ENCODE peak calls at places on chromosome 11, in five cellular contexts. C is body of pancreas, Q is IMR-90, B is DND-41, Z is adipocyte. I is an unnamed sample. For H3K9me3, the result is how much of the 10 kb centered on the place peaks cover.

GRCh38 chr11:2787816-2788750 is 88.3 kb upstream of the KCNQ1OT1 start:
- DNase-seq in Z (no peak), C (peak), Q (no peak), B (no peak), I (no peak)

GRCh38 chr11:85784907-85785306 is 26.0 kb downstream of the SYTL2 start:
- DNase-seq in C (no peak), Q (no peak), Z (no peak), B (no peak), I (no peak)

GRCh38 chr11:67054851-67055523 is 1.7 kb upstream of the RHOD start:
- DNase-seq in Z (peak), B (peak), C (peak), Q (peak), I (no peak)

GRCh38 chr11:44333271-44334218 is 23.6 kb upstream of the ALX4 start:
- DNase-seq in B (no peak), Z (no peak), Q (peak), C (no peak), I (no peak)

GRCh38 chr11:70467196-70468085 is 69.1 kb downstream of the CTTN start:
- DNase-seq in B (peak), C (peak), Q (peak), Z (peak), I (no peak)

GRCh38 chr11:26623076-26623666 is 51.1 kb upstream of the MUC15 start:
- DNase-seq in Z (peak), C (no peak), B (no peak), Q (peak), I (no peak)

GRCh38 chr11:110379261-110379660 is 50.5 kb upstream of the FDX1 start:
- DNase-seq in B (no peak), C (no peak), Q (no peak), Z (no peak), I (no peak)

GRCh38 chr11:57340228-57340627 is 2.1 kb downstream of the P2RX3 start:
- DNase-seq in C (peak), Z (no peak), B (no peak), Q (no peak), I (no peak)

GRCh38 chr11:119488256-119488995 is 65.5 kb upstream of the THY1 start:
- DNase-seq in C (no peak), Z (no peak), Q (no peak), B (no peak), I (no peak)

GRCh38 chr11:61516191-61516590 is 7.6 kb downstream of the LRRC10B start:
- DNase-seq in B (no peak), Q (no peak), C (no peak), Z (no peak), I (no peak)

GRCh38 chr11:12842933-12843636 is 166.0 kb upstream of the RASSF10 start:
- DNase-seq in Z (peak), B (no peak), Q (no peak), C (no peak), I (no peak)

GRCh38 chr11:19992162-19992561 is 168.1 kb downstream of the DBX1 start:
- DNase-seq in Q (no peak), B (no peak), Z (peak), C (no peak), I (no peak)

GRCh38 chr11:2121227-2122130 is 17.7 kb downstream of the IGF2 start:
- DNase-seq in B (no peak), C (no peak), Q (no peak), Z (no peak), I (no peak)

GRCh38 chr11:90874971-90875370 is 652.1 kb upstream of the CHORDC1 start:
- DNase-seq in C (no peak), B (no peak), Q (no peak), Z (no peak), I (no peak)
- H3K9me3 ChIP-seq in C (under half), B (under half), Q (under half), Z (under half), I (under half)

GRCh38 chr11:16610738-16611388 is 127.6 kb upstream of the C11orf58 start:
- DNase-seq in Z (no peak), Q (no peak), C (peak), B (no peak), I (no peak)
- H3K9me3 ChIP-seq in Z (under half), Q (under half), C (under half), B (under half), I (under half)

GRCh38 chr11:103294516-103294915 is 185.3 kb downstream of the DYNC2H1 start:
- DNase-seq in Q (peak), Z (no peak), B (no peak), C (no peak), I (no peak)

GRCh38 chr11:103297900-103298299 is 188.7 kb downstream of the DYNC2H1 start:
- DNase-seq in Z (no peak), B (no peak), C (no peak), Q (no peak), I (no peak)

GRCh38 chr11:103295704-103296103 is 186.5 kb downstream of the DYNC2H1 start:
- DNase-seq in Z (no peak), Q (no peak), B (peak), C (no peak), I (no peak)
- H3K9me3 ChIP-seq in Z (under half), Q (under half), B (under half), C (under half), I (under half)

GRCh38 chr11:58730507-58731089 is 1.1 kb downstream of the GLYAT start:
- DNase-seq in Q (no peak), Z (peak), B (no peak), C (no peak), I (no peak)
- H3K9me3 ChIP-seq in Q (under half), Z (under half), B (under half), C (under half), I (under half)

I was measured in T-helper 17 cell.